ENCODE peak calls at places on chromosomes 7 and 10, in six cellular contexts. D, G, I, U, V and S are unnamed samples.

GRCh38 chr10:5284311-5285057 is 80.3 kb upstream of the UCN3 start:
- DNase-seq in D (peak), G (peak), I (no peak), U (no peak), V (no peak), S (peak)

GRCh38 chr10:22335204-22335956 is 9.9 kb upstream of the SPAG6 start:
- DNase-seq in D (peak), G (no peak), I (peak), U (no peak), V (no peak), S (peak)

GRCh38 chr7:105650382-105650729 is 69.1 kb upstream of the EFCAB10 start:
- DNase-seq in D (no peak), G (no peak), I (no peak), U (no peak), V (no peak), S (no peak)

GRCh38 chr7:5774790-5775189 is 6.7 kb downstream of the RNF216 start:
- DNase-seq in D (no peak), G (no peak), I (no peak), U (no peak), V (no peak), S (no peak)

GRCh38 chr7:134645935-134646334 is 718 bp upstream of the BPGM start:
- DNase-seq in D (no peak), G (peak), I (no peak), U (no peak), V (no peak), S (peak)

GRCh38 chr7:33888206-33888605 is 17.1 kb upstream of the BMPER start:
- DNase-seq in D (no peak), G (no peak), I (no peak), U (no peak), V (no peak), S (no peak)

GRCh38 chr10:95346715-95347401 is 56.1 kb upstream of the PDLIM1 start:
- DNase-seq in D (peak), G (no peak), I (no peak), U (no peak), V (peak), S (no peak)

GRCh38 chr10:91579351-91579985 is 53.4 kb downstream of the PPP1R3C start:
- DNase-seq in D (no peak), G (no peak), I (no peak), U (no peak), V (no peak), S (peak)

GRCh38 chr7:130669051-130669700 is 628 bp upstream of the COPG2 start:
- DNase-seq in D (no peak), G (no peak), I (no peak), U (no peak), V (no peak), S (peak)

GRCh38 chr7:47538846-47539311 is 43.0 kb downstream of the TNS3 start:
- DNase-seq in D (peak), G (no peak), I (no peak), U (no peak), V (peak), S (no peak)
- TF ChIP-seq SMC3 in D (no peak), G (no peak), I (no peak), U (no peak), V (no peak), S (no peak)

GRCh38 chr10:43140414-43140813 is 2.2 kb downstream of the CSGALNACT2 start:
- DNase-seq in D (peak), G (no peak), I (no peak), U (no peak), V (peak), S (peak)
- TF ChIP-seq SMC3 in D (no peak), G (no peak), I (no peak), U (no peak), V (no peak), S (no peak)

GRCh38 chr7:46763348-46763747 is 818.6 kb downstream of the TNS3 start:
- DNase-seq in D (no peak), G (no peak), I (no peak), U (no peak), V (no peak), S (no peak)

GRCh38 chr7:46767071-46767470 is 814.8 kb downstream of the TNS3 start:
- DNase-seq in D (no peak), G (no peak), I (no peak), U (no peak), V (no peak), S (no peak)

GRCh38 chr7:46759711-46760480 is 822.0 kb downstream of the TNS3 start:
- DNase-seq in D (peak), G (no peak), I (no peak), U (no peak), V (no peak), S (peak)

DNA sequence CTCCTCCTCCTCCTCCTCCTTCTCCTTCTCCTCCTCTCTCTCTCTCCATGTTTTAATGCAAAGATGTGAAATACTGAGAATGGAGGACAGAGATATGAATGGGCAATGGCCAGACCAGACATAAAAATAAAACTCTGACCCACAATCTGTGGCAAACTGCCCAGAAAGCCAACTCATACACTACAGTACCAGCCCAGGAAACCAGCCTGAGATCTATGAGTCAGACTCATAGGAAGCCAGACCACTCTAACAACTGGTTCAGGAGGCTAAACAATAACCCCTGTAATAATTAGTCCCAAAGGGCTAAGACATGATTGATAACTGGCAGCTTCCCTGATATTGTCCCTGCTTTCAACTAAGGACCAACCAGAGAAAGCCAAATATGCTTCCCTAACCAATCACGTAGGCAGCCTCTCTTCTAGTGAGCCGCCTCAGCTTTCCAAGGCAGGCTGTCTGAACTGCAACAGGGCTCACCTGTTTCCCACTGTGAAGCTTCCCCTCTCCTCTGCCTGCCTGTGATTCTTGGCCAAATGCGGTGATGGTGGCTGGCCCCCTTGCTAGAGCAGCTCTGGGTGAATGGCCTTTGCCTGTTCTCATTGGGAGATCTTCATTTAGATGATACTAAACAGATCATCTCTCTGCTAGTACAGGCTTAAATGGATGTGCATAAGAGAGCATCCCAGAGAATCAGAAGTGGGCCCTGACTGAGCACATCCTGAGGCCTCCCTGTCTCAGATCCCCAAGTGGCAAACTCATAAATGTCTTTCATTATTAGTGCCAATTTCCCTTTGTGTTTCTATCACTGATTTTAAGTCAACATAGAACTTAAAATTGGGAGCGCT is 817.6 kb downstream of the TNS3 start:
- DNase-seq in D (peak), G (no peak), I (no peak), U (peak), V (no peak), S (peak)
- TF ChIP-seq SMC3 in D (peak), G (no peak), I (no peak), U (no peak), V (no peak), S (peak)

GRCh38 chr10:37490266-37490665 is 364.9 kb downstream of the ANKRD30A start:
- DNase-seq in D (peak), G (no peak), I (no peak), U (no peak), V (no peak), S (no peak)
- TF ChIP-seq SMC3 in D (no peak), G (no peak), I (no peak), U (no peak), V (no peak), S (no peak)